ENCODE peak calls at places on chromosomes 2 and 18, in six cellular contexts. F, P, V, X, H and G are unnamed samples. For H3K36me3, the result is how much of the 10 kb centered on the place peaks cover.

GRCh38 chr2:113703404-113704299 is 52.8 kb downstream of the SLC35F5 start:
- DNase-seq in V (no peak), P (no peak), X (no peak), H (no peak), F (no peak), G (no peak)

GRCh38 chr2:168475636-168476035 is 19.6 kb downstream of the CERS6 start:
- DNase-seq in X (no peak), H (no peak), V (no peak), P (no peak), F (no peak), G (no peak)

GRCh38 chr2:146916914-146917313 is 927.9 kb upstream of the ACVR2A start:
- DNase-seq in X (no peak), H (peak), P (no peak), F (no peak), V (no peak), G (no peak)

GRCh38 chr2:195871326-195871725 is 197.3 kb downstream of the DNAH7 start:
- DNase-seq in H (no peak), V (no peak), X (no peak), P (peak), F (no peak), G (no peak)

GRCh38 chr2:164243315-164243714 is 378.0 kb downstream of the GRB14 start:
- DNase-seq in P (no peak), X (no peak), V (no peak), F (no peak), H (no peak), G (no peak)

GRCh38 chr2:152055366-152056108 is 43.3 kb downstream of the CACNB4 start:
- DNase-seq in V (no peak), X (no peak), P (no peak), H (no peak), F (peak), G (no peak)

GRCh38 chr2:233816771-233817170 is 37.6 kb downstream of the HJURP start:
- DNase-seq in P (no peak), V (no peak), H (no peak), X (no peak), F (no peak), G (no peak)

GRCh38 chr2:11904029-11904428 is 157.6 kb downstream of the LPIN1 start:
- DNase-seq in F (no peak), X (no peak), V (no peak), P (no peak), H (no peak), G (no peak)

GRCh38 chr2:68980956-68981355 is 6.5 kb downstream of the GKN1 start:
- DNase-seq in X (no peak), H (no peak), F (no peak), P (no peak), V (no peak), G (no peak)

GRCh38 chr2:85269959-85270358 is 57.8 kb downstream of the TGOLN2 start:
- DNase-seq in X (no peak), H (no peak), V (no peak), F (peak), P (peak), G (no peak)

GRCh38 chr2:199495147-199495546 is 37.4 kb upstream of the SATB2 start:
- DNase-seq in P (no peak), F (no peak), X (no peak), H (no peak), V (no peak), G (no peak)

GRCh38 chr2:21251216-21251971 is 127.6 kb downstream of the TDRD15 start:
- DNase-seq in X (no peak), P (no peak), H (no peak), V (peak), F (peak), G (no peak)

GRCh38 chr2:157302492-157303099 is 23.0 kb downstream of the ERMN start:
- DNase-seq in F (peak), H (peak), X (no peak), V (peak), P (peak), G (peak)

GRCh38 chr18:51716277-51716676 is 518.8 kb upstream of the MEX3C start:
- DNase-seq in X (no peak), P (no peak), H (no peak), V (no peak), F (no peak), G (no peak)

GRCh38 chr2:223001831-223002230 is 50.2 kb upstream of the KCNE4 start:
- DNase-seq in P (peak), H (no peak), F (no peak), V (no peak), X (no peak), G (no peak)

GRCh38 chr2:8550481-8550880 is 131.4 kb upstream of the ID2 start:
- DNase-seq in F (no peak), H (no peak), X (no peak), P (no peak), V (no peak), G (no peak)

GRCh38 chr2:218999881-219000568 is 6.8 kb upstream of the CRYBA2 start:
- DNase-seq in H (no peak), F (peak), V (no peak), P (no peak), X (no peak), G (no peak)

GRCh38 chr2:128469875-128470274 is 151.2 kb upstream of the HS6ST1 start:
- DNase-seq in H (no peak), P (no peak), X (no peak), V (no peak), F (no peak), G (no peak)

GRCh38 chr2:58900664-58901063 is 659.5 kb upstream of the FANCL start:
- DNase-seq in H (no peak), X (no peak), V (no peak), P (no peak), F (no peak), G (no peak)

GRCh38 chr2:10233131-10234012 is 69.3 kb upstream of the HPCAL1 start:
- DNase-seq in P (no peak), F (no peak), H (no peak), X (no peak), V (no peak), G (no peak)
- H4K8ac ChIP-seq in P (no peak), F (no peak), H (no peak), X (no peak), V (no peak), G (no peak)

DNA sequence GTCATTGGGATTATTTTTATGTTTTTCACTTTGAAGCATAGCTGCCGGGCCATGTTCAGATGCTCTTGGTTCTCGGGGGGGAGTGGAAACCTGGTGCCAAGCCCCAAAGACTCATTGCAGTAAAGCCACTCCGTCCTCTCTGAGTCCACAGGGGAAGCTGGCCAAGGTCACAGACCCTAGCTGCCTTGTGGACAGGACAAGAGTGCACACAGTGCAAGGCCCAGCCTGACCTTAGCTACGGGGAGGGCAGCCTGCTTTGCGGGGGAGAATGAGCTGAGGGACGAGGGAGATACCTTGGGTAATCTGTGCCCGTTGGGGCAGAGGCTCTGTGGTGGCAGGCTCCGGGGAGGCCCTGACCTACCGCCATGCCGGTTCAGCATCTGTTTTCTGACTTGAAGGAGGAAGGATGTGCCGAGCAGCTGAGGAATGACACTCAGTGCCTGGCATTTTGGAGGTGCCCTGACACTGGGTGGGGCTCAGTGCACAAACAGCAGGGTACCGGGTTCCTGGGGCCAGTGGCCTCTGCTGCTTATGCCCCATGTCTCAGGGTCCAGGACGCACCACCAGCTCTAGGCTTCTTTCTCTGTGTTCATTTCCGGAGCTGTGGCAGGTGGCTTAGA is 87.2 kb downstream of the STPG4 start:
- DNase-seq in H (no peak), X (no peak), F (no peak), V (no peak), P (no peak), G (no peak)
- H3K36me3 ChIP-seq in H (under half), X (under half), F (under half), V (under half), P (under half), G (under half)

GRCh38 chr2:10234013-10234306 is 68.7 kb upstream of the HPCAL1 start:
- DNase-seq in P (no peak), V (no peak), F (no peak), X (no peak), H (no peak), G (no peak)
- H4K8ac ChIP-seq in P (no peak), V (no peak), F (no peak), X (no peak), H (no peak), G (no peak)

GRCh38 chr18:13394794-13395193 is 176.2 kb downstream of the LDLRAD4 start:
- DNase-seq in V (no peak), H (no peak), F (no peak), P (no peak), X (no peak), G (no peak)

GRCh38 chr18:13397504-13398163 is 179.1 kb downstream of the LDLRAD4 start:
- DNase-seq in F (no peak), V (no peak), P (no peak), H (no peak), X (no peak), G (no peak)

GRCh38 chr18:13392899-13393298 is 174.3 kb downstream of the LDLRAD4 start:
- DNase-seq in X (no peak), H (no peak), F (no peak), V (no peak), P (no peak), G (no peak)

GRCh38 chr18:13393338-13393737 is 174.8 kb downstream of the LDLRAD4 start:
- DNase-seq in P (no peak), V (no peak), H (no peak), X (no peak), F (no peak), G (no peak)

GRCh38 chr18:13395577-13395976 is 177.0 kb downstream of the LDLRAD4 start:
- DNase-seq in P (no peak), F (no peak), H (no peak), V (no peak), X (no peak), G (no peak)
- H3K36me3 ChIP-seq in P (under half), F (under half), H (under half), V (under half), X (under half), G (under half)

DNA sequence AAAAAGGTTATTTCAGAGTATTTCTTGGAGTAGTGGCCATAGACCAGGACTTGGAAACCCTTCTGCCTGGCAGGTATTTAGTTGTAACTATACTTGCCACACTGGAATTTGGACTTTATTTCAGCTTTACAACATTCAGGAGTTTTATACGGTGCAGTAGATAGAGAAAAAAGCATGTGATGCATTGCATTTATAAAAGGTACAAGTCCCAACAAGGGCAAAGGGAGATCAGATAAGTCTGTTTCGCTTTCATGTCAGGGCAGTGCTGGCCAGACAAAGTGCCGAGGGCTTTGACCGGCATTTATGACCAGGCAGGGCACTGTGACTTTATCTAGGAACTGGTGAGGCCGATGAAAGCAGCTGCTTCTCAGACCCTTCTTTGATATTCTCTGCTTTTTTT is 145.4 kb downstream of the RTN4 start:
- DNase-seq in X (no peak), P (no peak), H (peak), V (no peak), F (no peak), G (no peak)
- H4K8ac ChIP-seq in X (no peak), P (peak), H (no peak), V (no peak), F (no peak), G (no peak)

GRCh38 chr2:240501531-240501991 is 56.2 kb downstream of the ANKMY1 start:
- DNase-seq in X (no peak), F (no peak), H (no peak), P (no peak), V (no peak), G (no peak)

GRCh38 chr2:240500561-240501423 is 57.0 kb downstream of the ANKMY1 start:
- DNase-seq in F (no peak), P (no peak), X (no peak), V (no peak), H (peak), G (no peak)

GRCh38 chr2:240498958-240499260 is 58.9 kb downstream of the ANKMY1 start:
- DNase-seq in P (no peak), H (no peak), V (no peak), X (no peak), F (no peak), G (no peak)

GRCh38 chr2:240499309-240500301 is 58.2 kb downstream of the ANKMY1 start:
- DNase-seq in H (no peak), X (no peak), P (no peak), V (no peak), F (no peak), G (no peak)

GRCh38 chr2:240498171-240498957 is 59.4 kb downstream of the ANKMY1 start:
- DNase-seq in F (no peak), V (no peak), H (no peak), X (no peak), P (no peak), G (no peak)
- H3K36me3 ChIP-seq in F (under half), V (under half), H (under half), X (under half), P (under half), G (under half)